ENCODE peak calls at places on chromosomes 7 and 10, in four cellular contexts. C, W, Q and I are unnamed samples.

GRCh38 chr10:72690071-72690755 is 1.7 kb upstream of the MCU start:
- DNase-seq in C (no peak), W (no peak), Q (no peak), I (no peak)

GRCh38 chr10:117168729-117169128 is 28.6 kb upstream of the KCNK18 start:
- DNase-seq in C (no peak), W (no peak), Q (no peak), I (no peak)

GRCh38 chr10:114518401-114519305 is 114.4 kb upstream of the AFAP1L2 start:
- DNase-seq in C (no peak), Q (no peak), W (no peak), I (no peak)

GRCh38 chr10:21399392-21400015 is 126.0 kb downstream of the SKIDA1 start:
- DNase-seq in W (no peak), Q (no peak), C (peak; percentile 91), I (peak; percentile 26)

GRCh38 chr10:110827410-110827809 is 44.3 kb upstream of the PDCD4 start:
- DNase-seq in W (no peak), C (peak; percentile 73), Q (no peak), I (no peak)

GRCh38 chr7:1908823-1909420 is 238.8 kb downstream of the ELFN1 start:
- DNase-seq in C (no peak), Q (no peak), W (no peak), I (no peak)

GRCh38 chr7:12028508-12028907 is 182.6 kb upstream of the TMEM106B start:
- DNase-seq in Q (no peak), W (no peak), C (peak; percentile 12), I (no peak)

GRCh38 chr7:73426016-73426415 is 7.6 kb upstream of the FZD9 start:
- DNase-seq in Q (no peak), W (no peak), C (no peak), I (no peak)

GRCh38 chr7:48875300-48875916 is 48.9 kb upstream of the CDC14C start:
- DNase-seq in C (peak; percentile 43), Q (no peak), W (no peak), I (peak; percentile 9)

GRCh38 chr10:110547139-110547761 is 20.2 kb upstream of the SMC3 start:
- DNase-seq in Q (no peak), C (peak; percentile 85), W (no peak), I (no peak)

GRCh38 chr10:110918633-110919348 is at the start of gene BBIP1:
- DNase-seq in C (peak; percentile 100), Q (no peak), W (peak; percentile 99), I (peak; percentile 100)

GRCh38 chr10:29877798-29878491 is 181.4 kb downstream of the JCAD start:
- DNase-seq in Q (no peak), W (no peak), C (no peak), I (no peak)

GRCh38 chr10:125023862-125024495 is 82.1 kb downstream of the ZRANB1 start:
- DNase-seq in Q (peak; percentile 32), W (no peak), C (peak; percentile 43), I (no peak)

GRCh38 chr7:157010588-157011332 is at the start of gene MNX1:
- DNase-seq in C (no peak), Q (no peak), W (no peak), I (no peak)

GRCh38 chr7:17501461-17502208 is 203.2 kb downstream of the AHR start:
- DNase-seq in C (peak; percentile 70), W (no peak), Q (no peak), I (no peak)

GRCh38 chr10:49616421-49617230 is 2.8 kb downstream of the CHAT start:
- DNase-seq in C (no peak), W (no peak), Q (peak; percentile 54), I (no peak)

GRCh38 chr7:116953727-116954442 is 584 bp downstream of the ST7 start:
- DNase-seq in W (peak; percentile 44), Q (peak; percentile 69), C (peak; percentile 90), I (peak; percentile 76)

GRCh38 chr10:79487296-79488194 is 24.8 kb upstream of the EIF5AL1 start:
- DNase-seq in W (no peak), C (peak; percentile 75), Q (no peak), I (no peak)